ENCODE peak calls at places on chromosomes 13 and 19, in four cellular contexts. One of them, this sample, is unnamed.
A peak's percentile ranks its signal among the peaks of the same experiment; 100 is the strongest.

GRCh38 chr19:57282011-57282636 is 1.8 kb downstream of the ZNF460 start:
- DNase-seq in IMR-90: no peak
- DNase-seq in K562: no peak
- DNase-seq in SK-N-SH: no peak
- DNase-seq in this sample: no peak

GRCh38 chr19:32317045-32317444 is 28.4 kb upstream of the ZNF507 start:
- DNase-seq in IMR-90: no peak
- DNase-seq in K562: no peak
- DNase-seq in SK-N-SH: no peak
- DNase-seq in this sample: no peak

GRCh38 chr19:51702103-51702753 is 9.1 kb downstream of the SPACA6 start:
- DNase-seq in IMR-90: peak; percentile 24
- DNase-seq in K562: peak; percentile 77
- DNase-seq in SK-N-SH: peak; percentile 54
- DNase-seq in this sample: no peak

GRCh38 chr13:44373601-44374347 is at the start of gene SERP2:
- DNase-seq in IMR-90: no peak
- DNase-seq in K562: no peak
- DNase-seq in SK-N-SH: peak; percentile 97
- DNase-seq in this sample: no peak

GRCh38 chr13:23671902-23672301 is 101.7 kb downstream of the TNFRSF19 start:
- DNase-seq in IMR-90: peak; percentile 95
- DNase-seq in K562: no peak
- DNase-seq in SK-N-SH: no peak
- DNase-seq in this sample: no peak

GRCh38 chr19:51531349-51532315 is at the start of gene SIGLEC6:
- DNase-seq in IMR-90: no peak
- DNase-seq in K562: no peak
- DNase-seq in SK-N-SH: no peak
- DNase-seq in this sample: no peak

GRCh38 chr13:99386911-99387788 is 80.0 kb upstream of the GPR183 start:
- DNase-seq in IMR-90: no peak
- DNase-seq in K562: peak; percentile 78
- DNase-seq in SK-N-SH: peak; percentile 58
- DNase-seq in this sample: peak; percentile 35

GRCh38 chr19:33905473-33905936 is 108.8 kb downstream of the KCTD15 start:
- DNase-seq in IMR-90: no peak
- DNase-seq in K562: no peak
- DNase-seq in SK-N-SH: peak; percentile 52
- DNase-seq in this sample: no peak

GRCh38 chr13:20609145-20609544 is 42.2 kb downstream of the IFT88 start:
- DNase-seq in IMR-90: peak; percentile 94
- DNase-seq in K562: no peak
- DNase-seq in SK-N-SH: no peak
- DNase-seq in this sample: no peak

GRCh38 chr19:1351324-1351947 is 32.3 kb upstream of the NDUFS7 start:
- DNase-seq in IMR-90: no peak
- DNase-seq in K562: no peak
- DNase-seq in SK-N-SH: peak; percentile 80
- DNase-seq in this sample: no peak

GRCh38 chr13:60414177-60414576 is 17.2 kb downstream of the TDRD3 start:
- DNase-seq in IMR-90: no peak
- DNase-seq in K562: no peak
- DNase-seq in SK-N-SH: no peak
- DNase-seq in this sample: no peak

GRCh38 chr19:7570761-7571160 is 24.9 kb upstream of the CAMSAP3 start:
- DNase-seq in IMR-90: no peak
- DNase-seq in K562: no peak
- DNase-seq in SK-N-SH: no peak
- DNase-seq in this sample: no peak

GRCh38 chr13:109904218-109904617 is 117.8 kb upstream of the IRS2 start:
- DNase-seq in IMR-90: no peak
- DNase-seq in K562: peak; percentile 20
- DNase-seq in SK-N-SH: no peak
- DNase-seq in this sample: no peak

GRCh38 chr19:6042776-6043726 is 65.1 kb upstream of the RANBP3 start:
- DNase-seq in IMR-90: no peak
- DNase-seq in K562: no peak
- DNase-seq in SK-N-SH: no peak
- DNase-seq in this sample: no peak

GRCh38 chr13:23876265-23876664 is 12.9 kb downstream of the MIPEP start:
- DNase-seq in IMR-90: peak; percentile 23
- DNase-seq in K562: no peak
- DNase-seq in SK-N-SH: peak; percentile 36
- DNase-seq in this sample: no peak

GRCh38 chr19:54484451-54484850 is 11.4 kb upstream of the CDC42EP5 start:
- DNase-seq in IMR-90: no peak
- DNase-seq in K562: no peak
- DNase-seq in SK-N-SH: no peak
- DNase-seq in this sample: no peak

GRCh38 chr19:4590559-4590958 is 31.1 kb upstream of the SEMA6B start:
- DNase-seq in IMR-90: no peak
- DNase-seq in K562: no peak
- DNase-seq in SK-N-SH: no peak
- DNase-seq in this sample: no peak

GRCh38 chr19:44955500-44956439 is 590 bp downstream of the CLPTM1 start:
- DNase-seq in IMR-90: no peak
- DNase-seq in K562: no peak
- DNase-seq in SK-N-SH: no peak
- DNase-seq in this sample: no peak

GRCh38 chr13:39749528-39749927 is 94.1 kb downstream of the COG6 start:
- DNase-seq in IMR-90: no peak
- DNase-seq in K562: no peak
- DNase-seq in SK-N-SH: no peak
- DNase-seq in this sample: no peak
- TF ChIP-seq RAD21 in IMR-90: no peak
- TF ChIP-seq RAD21 in K562: no peak
- TF ChIP-seq RAD21 in SK-N-SH: no peak
- TF ChIP-seq RAD21 in this sample: no peak

DNA sequence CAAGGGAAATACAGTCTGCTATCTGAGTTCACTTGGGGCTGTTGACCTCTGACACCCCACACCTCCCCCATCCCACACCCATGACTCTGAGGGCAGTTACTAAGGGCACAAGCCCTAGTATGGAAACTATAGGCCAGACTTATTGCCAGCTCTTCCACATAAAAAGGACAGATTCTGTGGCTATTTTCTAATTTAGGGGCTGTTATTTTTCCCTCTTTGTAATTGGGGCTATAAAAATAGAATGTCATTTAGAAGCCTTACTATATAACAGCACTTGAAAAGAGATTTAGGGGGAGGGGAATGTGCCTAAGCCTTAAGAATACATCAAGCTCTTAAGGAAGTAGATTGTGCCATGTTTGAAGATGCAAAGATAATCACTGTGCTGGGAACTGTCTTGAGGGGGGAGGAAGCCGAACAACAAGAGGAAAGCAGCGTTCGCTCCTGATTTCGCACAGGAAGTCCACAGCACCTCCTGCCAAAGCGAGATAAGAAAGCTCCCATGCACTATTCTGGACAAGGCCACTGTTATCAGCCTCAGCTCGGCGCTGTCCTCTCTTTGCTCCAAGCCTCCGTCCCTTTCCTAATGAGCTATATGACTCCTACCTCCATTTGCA is 86.6 kb downstream of the FLT1 start:
- DNase-seq in IMR-90: no peak
- DNase-seq in K562: peak; percentile 83
- DNase-seq in SK-N-SH: no peak
- DNase-seq in this sample: no peak
- TF ChIP-seq RAD21 in IMR-90: no peak
- TF ChIP-seq RAD21 in K562: peak; percentile 5
- TF ChIP-seq RAD21 in SK-N-SH: no peak
- TF ChIP-seq RAD21 in this sample: no peak

DNA sequence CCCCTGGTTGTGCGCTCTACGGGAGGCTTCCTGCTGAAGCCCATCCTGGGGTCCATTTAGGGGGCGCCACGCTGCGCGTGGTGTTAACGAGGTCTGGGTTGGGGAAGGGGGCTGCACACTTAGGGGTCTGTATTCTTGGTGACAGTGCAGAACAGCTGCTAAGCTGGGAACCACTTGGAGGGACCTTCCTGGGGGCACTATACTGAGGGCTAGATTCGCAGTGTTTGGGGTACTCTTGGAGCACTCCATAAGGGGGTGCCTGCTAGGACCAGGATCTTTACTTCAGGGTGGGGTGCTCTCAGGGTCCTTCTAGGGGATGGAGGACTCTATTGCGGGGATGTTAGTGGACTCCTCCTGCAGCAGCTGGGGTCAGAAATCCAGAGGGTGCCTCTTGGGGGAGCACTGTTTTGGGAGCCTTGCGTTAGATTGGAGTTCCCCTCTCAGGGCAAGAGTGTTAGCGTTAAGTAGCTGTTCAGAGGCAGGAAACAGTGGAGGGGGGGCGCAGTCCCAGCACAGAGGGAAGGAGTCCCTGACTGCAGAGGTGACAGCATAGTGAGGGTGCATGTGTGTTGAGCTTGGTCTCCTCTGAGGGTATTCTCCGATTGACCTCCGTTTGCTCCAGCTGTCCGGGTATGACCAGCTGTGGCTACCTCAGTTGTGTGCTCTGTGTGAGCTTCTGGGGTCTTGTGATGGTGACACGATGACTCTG is 1.1 kb downstream of the PDE4A start:
- DNase-seq in IMR-90: no peak
- DNase-seq in K562: peak; percentile 7
- DNase-seq in SK-N-SH: no peak
- DNase-seq in this sample: no peak
- TF ChIP-seq RAD21 in IMR-90: no peak
- TF ChIP-seq RAD21 in K562: no peak
- TF ChIP-seq RAD21 in SK-N-SH: no peak
- TF ChIP-seq RAD21 in this sample: no peak

GRCh38 chr19:13784731-13785452 is 10.4 kb upstream of the ZSWIM4 start:
- DNase-seq in IMR-90: peak; percentile 58
- DNase-seq in K562: peak; percentile 56
- DNase-seq in SK-N-SH: peak; percentile 90
- DNase-seq in this sample: peak; percentile 44
- TF ChIP-seq RAD21 in IMR-90: peak; percentile 77
- TF ChIP-seq RAD21 in K562: peak; percentile 79
- TF ChIP-seq RAD21 in SK-N-SH: peak; percentile 82
- TF ChIP-seq RAD21 in this sample: peak; percentile 81

GRCh38 chr13:76822691-76823267 is 63.4 kb downstream of the KCTD12 start:
- DNase-seq in IMR-90: peak; percentile 34
- DNase-seq in K562: no peak
- DNase-seq in SK-N-SH: no peak
- DNase-seq in this sample: no peak
- TF ChIP-seq RAD21 in IMR-90: peak; percentile 9
- TF ChIP-seq RAD21 in K562: no peak
- TF ChIP-seq RAD21 in SK-N-SH: peak; percentile 32
- TF ChIP-seq RAD21 in this sample: no peak

GRCh38 chr13:46751811-46752635 is 44.9 kb downstream of the ESD start:
- DNase-seq in IMR-90: peak; percentile 45
- DNase-seq in K562: no peak
- DNase-seq in SK-N-SH: no peak
- DNase-seq in this sample: no peak
- TF ChIP-seq RAD21 in IMR-90: no peak
- TF ChIP-seq RAD21 in K562: no peak
- TF ChIP-seq RAD21 in SK-N-SH: no peak
- TF ChIP-seq RAD21 in this sample: no peak

GRCh38 chr19:40543029-40543597 is 33.6 kb upstream of the SHKBP1 start:
- DNase-seq in IMR-90: no peak
- DNase-seq in K562: no peak
- DNase-seq in SK-N-SH: no peak
- DNase-seq in this sample: no peak

GRCh38 chr19:40539070-40539469 is 37.6 kb upstream of the SHKBP1 start:
- DNase-seq in IMR-90: no peak
- DNase-seq in K562: no peak
- DNase-seq in SK-N-SH: no peak
- DNase-seq in this sample: no peak

GRCh38 chr19:40542197-40542859 is 34.3 kb upstream of the SHKBP1 start:
- DNase-seq in IMR-90: peak; percentile 60
- DNase-seq in K562: no peak
- DNase-seq in SK-N-SH: peak; percentile 60
- DNase-seq in this sample: no peak
- TF ChIP-seq RAD21 in IMR-90: no peak
- TF ChIP-seq RAD21 in K562: no peak
- TF ChIP-seq RAD21 in SK-N-SH: no peak
- TF ChIP-seq RAD21 in this sample: no peak

GRCh38 chr13:71880753-71881541 is 13.9 kb upstream of the DACH1 start:
- DNase-seq in IMR-90: no peak
- DNase-seq in K562: no peak
- DNase-seq in SK-N-SH: no peak
- DNase-seq in this sample: no peak
- TF ChIP-seq RAD21 in IMR-90: no peak
- TF ChIP-seq RAD21 in K562: no peak
- TF ChIP-seq RAD21 in SK-N-SH: no peak
- TF ChIP-seq RAD21 in this sample: no peak